ENCODE peak calls at places on chromosomes 4 and X, in seven cellular contexts. G, O, F, A, M, B and P are unnamed samples.

GRCh38 chr4:18075823-18076433 is 54.4 kb upstream of the LCORL start:
- DNase-seq in G (peak), O (no peak), F (no peak), A (no peak), M (no peak), B (no peak), P (no peak)

GRCh38 chrX:54540289-54540688 is 10.3 kb downstream of the GNL3L start:
- DNase-seq in G (no peak), O (no peak), F (no peak), A (no peak), M (no peak), B (no peak), P (no peak)

GRCh38 chr4:120718979-120719566 is 203.5 kb downstream of the PRDM5 start:
- DNase-seq in G (peak), O (no peak), F (no peak), A (no peak), M (no peak), B (no peak), P (no peak)

GRCh38 chr4:136650541-136651277 is 881.6 kb downstream of the PCDH18 start:
- DNase-seq in G (no peak), O (no peak), F (no peak), A (no peak), M (no peak), B (no peak), P (no peak)

GRCh38 chr4:176790398-176790797 is 2.3 kb downstream of the VEGFC start:
- DNase-seq in G (no peak), O (no peak), F (no peak), A (no peak), M (no peak), B (no peak), P (no peak)

GRCh38 chr4:179595671-179596410 is 2153.6 kb upstream of the AGA start:
- DNase-seq in G (no peak), O (no peak), F (no peak), A (no peak), M (no peak), B (no peak), P (no peak)

GRCh38 chr4:88599298-88599697 is 7.0 kb downstream of the HERC3 start:
- DNase-seq in G (no peak), O (no peak), F (no peak), A (no peak), M (no peak), B (no peak), P (no peak)

GRCh38 chr4:161121451-161121850 is 1042.3 kb downstream of the FSTL5 start:
- DNase-seq in G (no peak), O (no peak), F (no peak), A (no peak), M (no peak), B (no peak), P (no peak)

GRCh38 chrX:17854069-17854468 is 7.0 kb downstream of the RAI2 start:
- DNase-seq in G (no peak), O (no peak), F (no peak), A (no peak), M (no peak), B (no peak), P (no peak)

GRCh38 chr4:123892997-123893745 is 496.6 kb downstream of the SPRY1 start:
- DNase-seq in G (no peak), O (no peak), F (no peak), A (no peak), M (no peak), B (no peak), P (no peak)

GRCh38 chr4:100082852-100083251 is 107.4 kb downstream of the DDIT4L start:
- DNase-seq in G (no peak), O (no peak), F (no peak), A (no peak), M (no peak), B (no peak), P (no peak)

GRCh38 chr4:158873795-158874359 is 105.1 kb downstream of the FNIP2 start:
- DNase-seq in G (no peak), O (no peak), F (no peak), A (no peak), M (no peak), B (no peak), P (no peak)

GRCh38 chr4:1756893-1757779 is 35.8 kb downstream of the TACC3 start:
- DNase-seq in G (no peak), O (no peak), F (no peak), A (no peak), M (no peak), B (no peak), P (no peak)

GRCh38 chr4:5863461-5864113 is 29.3 kb downstream of the CRMP1 start:
- DNase-seq in G (no peak), O (no peak), F (no peak), A (no peak), M (no peak), B (no peak), P (no peak)

GRCh38 chrX:46681849-46682248 is 77.1 kb downstream of the SLC9A7 start:
- DNase-seq in G (no peak), O (no peak), F (no peak), A (no peak), M (no peak), B (no peak), P (no peak)

GRCh38 chr4:156197216-156197615 is 243.6 kb upstream of the CTSO start:
- DNase-seq in G (peak), O (no peak), F (no peak), A (no peak), M (no peak), B (no peak), P (no peak)

GRCh38 chr4:42488554-42488953 is 91.3 kb downstream of the SHISA3 start:
- DNase-seq in G (no peak), O (no peak), F (no peak), A (no peak), M (no peak), B (no peak), P (no peak)

GRCh38 chr4:145709336-145709735 is 29.4 kb downstream of the C4orf51 start:
- DNase-seq in G (no peak), O (no peak), F (no peak), A (no peak), M (no peak), B (no peak), P (no peak)

GRCh38 chr4:153947998-153948397 is 159.1 kb upstream of the SFRP2 start:
- DNase-seq in G (no peak), O (no peak), F (no peak), A (no peak), M (no peak), B (no peak), P (no peak)

GRCh38 chr4:170007113-170007512 is 19.1 kb downstream of the MFAP3L start:
- DNase-seq in G (no peak), O (no peak), F (no peak), A (no peak), M (no peak), B (no peak), P (no peak)

GRCh38 chr4:98969813-98970212 is 25.7 kb upstream of the METAP1 start:
- DNase-seq in G (no peak), O (no peak), F (no peak), A (no peak), M (no peak), B (no peak), P (no peak)

GRCh38 chr4:165965503-165965902 is 92.5 kb downstream of the TLL1 start:
- DNase-seq in G (no peak), O (no peak), F (no peak), A (no peak), M (no peak), B (no peak), P (no peak)

GRCh38 chr4:186651181-186651603 is 72.5 kb downstream of the FAT1 start:
- DNase-seq in G (no peak), O (no peak), F (no peak), A (no peak), M (no peak), B (no peak), P (no peak)

GRCh38 chr4:38157592-38157991 is 197.4 kb downstream of the PTTG2 start:
- DNase-seq in G (no peak), O (no peak), F (no peak), A (no peak), M (no peak), B (no peak), P (no peak)

GRCh38 chrX:3550160-3550765 is 163.2 kb downstream of the PRKX start:
- DNase-seq in G (no peak), O (no peak), F (no peak), A (no peak), M (no peak), B (no peak), P (no peak)

GRCh38 chr4:181006509-181007290 is 1236.5 kb upstream of the TENM3 start:
- DNase-seq in G (no peak), O (no peak), F (no peak), A (no peak), M (no peak), B (no peak), P (no peak)

GRCh38 chr4:128451270-128451905 is 163.8 kb upstream of the PGRMC2 start:
- DNase-seq in G (no peak), O (no peak), F (no peak), A (no peak), M (no peak), B (no peak), P (no peak)

GRCh38 chrX:115018040-115018647 is 728 bp upstream of the IL13RA2 start:
- DNase-seq in G (peak), O (no peak), F (no peak), A (no peak), M (no peak), B (no peak), P (no peak)

GRCh38 chrX:101276238-101276637 is 14.9 kb downstream of the TAF7L start:
- DNase-seq in G (no peak), O (no peak), F (no peak), A (no peak), M (no peak), B (no peak), P (no peak)

GRCh38 chr4:29560452-29560851 is 1159.7 kb upstream of the PCDH7 start:
- DNase-seq in G (no peak), O (no peak), F (no peak), A (no peak), M (no peak), B (no peak), P (no peak)

DNA sequence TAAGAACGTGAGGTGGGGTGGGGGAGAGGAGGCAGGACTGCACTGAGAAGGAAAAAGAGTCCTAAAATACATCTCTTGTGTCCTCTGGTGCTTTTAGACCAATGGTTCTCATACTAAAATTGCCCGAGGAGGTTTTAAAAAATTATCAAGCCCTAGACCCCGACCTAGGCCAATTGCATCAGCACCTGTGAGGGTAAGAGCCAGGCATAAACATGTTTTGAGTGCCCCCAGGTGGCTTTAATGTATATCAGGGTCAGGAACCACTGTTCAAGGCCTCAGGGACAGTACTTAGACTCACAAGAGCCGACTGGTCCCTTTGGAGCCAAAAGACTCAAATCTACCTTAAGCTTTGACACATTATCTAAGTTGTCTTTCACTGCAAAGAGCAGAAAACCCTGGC is 37.5 kb upstream of the TMEM150C start:
- DNase-seq in G (peak), O (no peak), F (no peak), A (no peak), M (no peak), B (no peak), P (no peak)
- TF ChIP-seq CTCF in G (no peak), O (no peak), F (no peak), A (no peak), M (no peak), B (no peak), P (no peak)

GRCh38 chrX:45208121-45208856 is 7.6 kb upstream of the DIPK2B start:
- DNase-seq in G (peak), O (no peak), F (no peak), A (no peak), M (no peak), B (no peak), P (no peak)
- TF ChIP-seq CTCF in G (no peak), O (no peak), F (no peak), A (no peak), M (no peak), B (no peak), P (no peak)

GRCh38 chrX:87338510-87338909 is 179.1 kb upstream of the KLHL4 start:
- DNase-seq in G (no peak), O (no peak), F (peak), A (no peak), M (no peak), B (no peak), P (no peak)
- TF ChIP-seq CTCF in G (no peak), O (no peak), F (peak), A (no peak), M (no peak), B (no peak), P (peak)

GRCh38 chr4:24686866-24687672 is 102.7 kb upstream of the DHX15 start:
- DNase-seq in G (peak), O (no peak), F (no peak), A (no peak), M (no peak), B (no peak), P (no peak)
- TF ChIP-seq CTCF in G (peak), O (no peak), F (peak), A (no peak), M (no peak), B (peak), P (peak)